ENCODE peak calls at places on chromosomes 4 and X, in ten cellular contexts. C is Right ventricle myocardium superior; T is NCI-H524; X is AG08395; M is COLO829; K is stomach; A is left ventricle myocardium superior; W is C1 segment of cervical spinal cord; D is BJ; I is naive thymus-derived CD8-positive, alpha-beta T cell. N is an unnamed sample.

GRCh38 chr4:7366958-7367353 is 67.8 kb downstream of the PSAPL1 start:
- DNase-seq in M (no peak), T (no peak), K (no peak), D (no peak), A (no peak), X (no peak), I (no peak), W (no peak), C (no peak), N (no peak)

GRCh38 chrX:42732506-42732905 is 45.5 kb downstream of the PPP1R2C start:
- DNase-seq in X (no peak), I (no peak), M (no peak), W (no peak), T (peak; percentile 15), D (no peak), A (peak; percentile 33), C (peak; percentile 40), K (no peak), N (no peak)

GRCh38 chr4:77538574-77539157 is 67.0 kb upstream of the CXCL13 start:
- DNase-seq in D (no peak), X (no peak), K (peak; percentile 86), W (no peak), M (no peak), I (no peak), T (peak; percentile 2), C (no peak), A (no peak), N (no peak)

GRCh38 chr4:8599657-8600056 is 7.1 kb downstream of the CPZ start:
- DNase-seq in W (no peak), I (no peak), C (no peak), X (peak; percentile 87), M (no peak), A (no peak), D (peak; percentile 74), T (no peak), K (no peak), N (no peak)

GRCh38 chr4:124883642-124884041 is 171.1 kb upstream of the ANKRD50 start:
- DNase-seq in D (no peak), X (no peak), K (no peak), T (no peak), I (no peak), C (no peak), M (no peak), W (no peak), A (no peak), N (no peak)

GRCh38 chr4:99938243-99938753 is 8.1 kb downstream of the DNAJB14 start:
- DNase-seq in C (no peak), K (no peak), A (no peak), W (no peak), T (no peak), D (no peak), M (no peak), I (no peak), X (no peak), N (no peak)

GRCh38 chr4:130648570-130648969 is 1552.6 kb downstream of the C4orf33 start:
- DNase-seq in K (no peak), T (no peak), I (no peak), A (no peak), W (no peak), C (no peak), D (no peak), X (no peak), M (no peak), N (no peak)

GRCh38 chr4:125744891-125745364 is 430.2 kb downstream of the FAT4 start:
- DNase-seq in I (no peak), A (no peak), M (no peak), X (no peak), W (no peak), C (no peak), K (no peak), D (no peak), T (no peak), N (no peak)

GRCh38 chr4:181524455-181524854 is 718.7 kb upstream of the TENM3 start:
- DNase-seq in K (no peak), X (no peak), A (no peak), W (no peak), C (no peak), D (no peak), T (no peak), I (no peak), M (no peak), N (no peak)

GRCh38 chrX:32483534-32484136 is 727.7 kb downstream of the DMD start:
- DNase-seq in X (no peak), T (peak; percentile 9), W (no peak), A (no peak), I (no peak), M (peak; percentile 17), D (no peak), C (no peak), K (no peak), N (no peak)

GRCh38 chr4:95319169-95319568 is 229.6 kb downstream of the UNC5C start:
- DNase-seq in M (no peak), I (no peak), K (no peak), X (no peak), W (no peak), C (no peak), D (no peak), A (no peak), T (no peak), N (no peak)

GRCh38 chr4:38566811-38567398 is 97.1 kb upstream of the KLF3 start:
- DNase-seq in K (no peak), I (no peak), C (no peak), X (no peak), M (no peak), T (no peak), D (no peak), W (no peak), A (no peak), N (no peak)

GRCh38 chr4:32735856-32736590 is 2015.9 kb downstream of the PCDH7 start:
- DNase-seq in D (no peak), I (no peak), C (no peak), X (no peak), A (no peak), T (no peak), K (no peak), M (no peak), W (no peak), N (no peak)

GRCh38 chr4:38068107-38068506 is 107.9 kb downstream of the PTTG2 start:
- DNase-seq in C (no peak), K (no peak), T (no peak), W (no peak), M (no peak), I (no peak), A (no peak), X (no peak), D (no peak), N (no peak)

GRCh38 chrX:136627381-136627780 is 20.6 kb upstream of the CD40LG start:
- DNase-seq in C (no peak), K (no peak), M (no peak), I (no peak), T (no peak), W (no peak), A (no peak), D (no peak), X (no peak), N (no peak)

GRCh38 chrX:149504226-149504914 is 736 bp downstream of the IDS start:
- DNase-seq in T (peak; percentile 54), K (no peak), D (no peak), W (no peak), I (peak; percentile 47), C (no peak), M (no peak), A (no peak), X (no peak), N (no peak)

GRCh38 chr4:118193421-118193820 is 159.1 kb downstream of the NDST3 start:
- DNase-seq in A (no peak), M (no peak), K (no peak), C (no peak), W (no peak), D (no peak), T (no peak), I (no peak), X (no peak), N (no peak)

GRCh38 chrX:102599950-102600579 is 750 bp downstream of the ARMCX5 start:
- DNase-seq in X (peak; percentile 21), D (no peak), A (no peak), M (no peak), T (peak; percentile 1), I (no peak), K (no peak), W (no peak), C (no peak), N (no peak)

GRCh38 chr4:88005086-88005485 is 2.3 kb upstream of the PKD2 start:
- DNase-seq in M (no peak), K (no peak), D (peak; percentile 57), A (no peak), I (no peak), X (peak; percentile 65), C (no peak), W (no peak), T (no peak), N (no peak)

GRCh38 chrX:133726211-133726630 is 259.2 kb downstream of the GPC3 start:
- DNase-seq in I (no peak), D (peak; percentile 26), A (no peak), M (peak; percentile 36), W (no peak), T (peak; percentile 45), K (no peak), C (no peak), X (peak; percentile 57), N (no peak)

GRCh38 chrX:39805022-39805421 is 292.7 kb downstream of the BCOR start:
- DNase-seq in D (no peak), W (no peak), X (no peak), M (no peak), K (no peak), C (no peak), T (no peak), A (no peak), I (no peak), N (no peak)

GRCh38 chr4:47570816-47571215 is 85.7 kb downstream of the ATP10D start:
- DNase-seq in M (no peak), C (no peak), D (no peak), W (no peak), X (no peak), K (no peak), I (no peak), T (no peak), A (no peak), N (no peak)

GRCh38 chrX:7145454-7145853 is 2.1 kb upstream of the STS start:
- DNase-seq in A (no peak), T (no peak), M (no peak), C (no peak), W (no peak), D (no peak), K (no peak), X (no peak), I (no peak), N (no peak)

GRCh38 chr4:187006189-187006618 is 282.5 kb upstream of the FAT1 start:
- DNase-seq in A (no peak), T (no peak), K (no peak), D (no peak), W (no peak), M (no peak), I (no peak), X (peak; percentile 10), C (no peak), N (no peak)

GRCh38 chr4:137267024-137267423 is 265.3 kb downstream of the PCDH18 start:
- DNase-seq in K (no peak), W (no peak), T (no peak), D (peak; percentile 22), X (peak; percentile 69), C (no peak), A (no peak), I (no peak), M (peak; percentile 45), N (no peak)

GRCh38 chrX:31837445-31837844 is 765.6 kb upstream of the FTHL17 start:
- DNase-seq in A (no peak), I (no peak), K (no peak), T (no peak), D (no peak), C (no peak), W (no peak), M (no peak), X (no peak), N (no peak)

GRCh38 chr4:89422441-89422950 is 114.9 kb upstream of the GPRIN3 start:
- DNase-seq in D (no peak), A (no peak), I (no peak), C (no peak), K (no peak), W (no peak), M (peak; percentile 65), T (no peak), X (no peak), N (no peak)

GRCh38 chr4:25020240-25020639 is 10.5 kb downstream of the LGI2 start:
- DNase-seq in C (no peak), I (no peak), M (no peak), T (no peak), X (peak; percentile 56), W (no peak), K (no peak), A (no peak), D (peak; percentile 2), N (no peak)